ENCODE peak calls at places on chromosomes 13 and 19, in four cellular contexts. G is left ventricle myocardium inferior, P is RWPE1, V is uterus. K is an unnamed sample.

GRCh38 chr13:98937911-98938381 is 39.9 kb downstream of the DOCK9 start:
- DNase-seq in G (no peak), P (no peak), V (no peak), K (no peak)

GRCh38 chr13:110287031-110287828 is 19.7 kb downstream of the COL4A1 start:
- DNase-seq in G (no peak), P (no peak), V (no peak), K (no peak)

GRCh38 chr13:99385161-99385560 is 78.0 kb upstream of the GPR183 start:
- DNase-seq in G (no peak), P (no peak), V (no peak), K (no peak)

GRCh38 chr19:30227661-30228112 is 144.5 kb upstream of the ZNF536 start:
- DNase-seq in G (peak), P (peak), V (no peak), K (no peak)

GRCh38 chr13:50393641-50394040 is 378.4 kb downstream of the KCNRG start:
- DNase-seq in G (peak), P (no peak), V (no peak), K (peak)

GRCh38 chr13:74765955-74766354 is 631.8 kb upstream of the KLF12 start:
- DNase-seq in G (no peak), P (no peak), V (no peak), K (no peak)

GRCh38 chr13:101416181-101417042 is at the start of gene NALCN:
- DNase-seq in G (peak), P (peak), V (no peak), K (no peak)

GRCh38 chr13:109652536-109652935 is 133.8 kb downstream of the IRS2 start:
- DNase-seq in G (no peak), P (no peak), V (no peak), K (no peak)

GRCh38 chr13:30679483-30680330 is 55.6 kb upstream of the ALOX5AP start:
- DNase-seq in G (no peak), P (peak), V (no peak), K (no peak)

GRCh38 chr13:61045197-61045596 is 370.5 kb downstream of the PCDH20 start:
- DNase-seq in G (no peak), P (no peak), V (no peak), K (no peak)

GRCh38 chr19:10554760-10555612 is 10.8 kb downstream of the KRI1 start:
- DNase-seq in G (no peak), P (peak), V (no peak), K (no peak)

GRCh38 chr13:23859455-23859854 is 29.7 kb downstream of the MIPEP start:
- DNase-seq in G (no peak), P (no peak), V (no peak), K (no peak)

GRCh38 chr19:3692141-3693029 is 7.9 kb downstream of the PIP5K1C start:
- DNase-seq in G (no peak), P (no peak), V (no peak), K (no peak)

GRCh38 chr13:24251525-24251924 is 57.9 kb upstream of the C1QTNF9 start:
- DNase-seq in G (no peak), P (no peak), V (no peak), K (no peak)

GRCh38 chr13:22278336-22278929 is 607.6 kb downstream of the FGF9 start:
- DNase-seq in G (peak), P (peak), V (peak), K (peak)

GRCh38 chr13:79194272-79194671 is 211.8 kb downstream of the RBM26 start:
- DNase-seq in G (no peak), P (no peak), V (no peak), K (no peak)

GRCh38 chr19:55253842-55254624 is 4.8 kb downstream of the PPP6R1 start:
- DNase-seq in G (no peak), P (no peak), V (no peak), K (no peak)

GRCh38 chr19:32651729-32652140 is 23.2 kb downstream of the ANKRD27 start:
- DNase-seq in G (peak), P (no peak), V (no peak), K (peak)

GRCh38 chr13:94710881-94711560 is 1.3 kb downstream of the SOX21 start:
- DNase-seq in G (no peak), P (peak), V (no peak), K (no peak)

GRCh38 chr13:33373624-33374023 is 88.1 kb upstream of the STARD13 start:
- DNase-seq in G (no peak), P (no peak), V (no peak), K (no peak)

GRCh38 chr19:43799502-43800142 is 2.6 kb downstream of the LYPD5 start:
- DNase-seq in G (no peak), P (no peak), V (no peak), K (no peak)

GRCh38 chr13:50244913-50245574 is 229.8 kb downstream of the KCNRG start:
- DNase-seq in G (no peak), P (peak), V (no peak), K (no peak)

GRCh38 chr19:37691881-37692504 is 27.6 kb downstream of the ZNF607 start:
- DNase-seq in G (peak), P (peak), V (peak), K (peak)

GRCh38 chr13:43908156-43909126 is 28.7 kb downstream of the LACC1 start:
- DNase-seq in G (no peak), P (peak), V (no peak), K (no peak)

GRCh38 chr19:50008532-50008931 is 16.6 kb downstream of the VRK3 start:
- DNase-seq in G (peak), P (no peak), V (no peak), K (no peak)

GRCh38 chr13:93652942-93653341 is 426.3 kb downstream of the GPC6 start:
- DNase-seq in G (no peak), P (no peak), V (no peak), K (no peak)

GRCh38 chr19:48247212-48247611 is 8.5 kb downstream of the CARD8 start:
- DNase-seq in G (no peak), P (no peak), V (no peak), K (no peak)

GRCh38 chr13:98557934-98558630 is 18.8 kb downstream of the STK24 start:
- DNase-seq in G (no peak), P (no peak), V (no peak), K (no peak)

GRCh38 chr19:16199275-16199932 is 1.7 kb downstream of the AP1M1 start:
- DNase-seq in G (no peak), P (no peak), V (no peak), K (no peak)

GRCh38 chr13:35771898-35772297 is 295.4 kb upstream of the MAB21L1 start:
- DNase-seq in G (no peak), P (peak), V (no peak), K (no peak)

GRCh38 chr13:22945321-22946226 is 235.2 kb upstream of the SGCG start:
- DNase-seq in G (no peak), P (no peak), V (no peak), K (no peak)

GRCh38 chr19:43533546-43534304 is 737 bp downstream of the ZNF575 start:
- DNase-seq in G (peak), P (peak), V (peak), K (peak)

GRCh38 chr13:58933475-58933874 is 1230.3 kb downstream of the DIAPH3 start:
- DNase-seq in G (no peak), P (no peak), V (no peak), K (no peak)

GRCh38 chr13:39462456-39462855 is 140.5 kb downstream of the LHFPL6 start:
- DNase-seq in G (no peak), P (no peak), V (no peak), K (no peak)

GRCh38 chr19:52689804-52690394 is 44.9 kb downstream of the ZNF611 start:
- DNase-seq in G (peak), P (peak), V (peak), K (peak)

GRCh38 chr19:52690395-52691214 is 44.2 kb downstream of the ZNF611 start:
- DNase-seq in G (peak), P (peak), V (peak), K (peak)

GRCh38 chr19:52692431-52693008 is 42.3 kb downstream of the ZNF611 start:
- DNase-seq in G (no peak), P (no peak), V (no peak), K (no peak)

GRCh38 chr19:52691737-52692136 is 43.1 kb downstream of the ZNF611 start:
- DNase-seq in G (no peak), P (no peak), V (no peak), K (no peak)

DNA sequence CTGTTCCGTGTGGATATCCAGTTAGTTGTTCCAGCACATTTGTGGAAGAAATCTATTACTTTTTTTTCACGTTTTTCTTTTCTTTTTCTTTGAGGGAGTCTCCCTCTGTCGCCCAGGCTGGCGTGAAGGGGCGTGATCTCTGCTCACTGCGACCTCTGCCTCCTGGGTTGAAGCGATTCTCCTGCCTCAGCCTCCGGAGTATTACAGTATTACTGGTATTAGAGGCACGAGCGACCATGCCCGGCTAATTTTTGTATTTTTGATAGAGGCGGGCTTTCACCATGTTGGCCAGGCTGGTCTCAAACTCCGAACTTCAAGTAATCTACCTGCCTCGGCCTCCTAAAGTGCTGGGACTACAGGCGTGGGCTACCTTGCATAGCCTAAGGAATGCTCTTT is 43.6 kb downstream of the ZNF611 start:
- DNase-seq in G (peak), P (no peak), V (no peak), K (no peak)
- H3K27ac ChIP-seq in G (peak), P (peak), V (peak), K (peak)

GRCh38 chr19:27870293-27870692 is 1342.7 kb downstream of the UQCRFS1 start:
- DNase-seq in G (no peak), P (no peak), V (no peak), K (no peak)
- H3K27ac ChIP-seq in G (no peak), P (no peak), V (no peak), K (no peak)

DNA sequence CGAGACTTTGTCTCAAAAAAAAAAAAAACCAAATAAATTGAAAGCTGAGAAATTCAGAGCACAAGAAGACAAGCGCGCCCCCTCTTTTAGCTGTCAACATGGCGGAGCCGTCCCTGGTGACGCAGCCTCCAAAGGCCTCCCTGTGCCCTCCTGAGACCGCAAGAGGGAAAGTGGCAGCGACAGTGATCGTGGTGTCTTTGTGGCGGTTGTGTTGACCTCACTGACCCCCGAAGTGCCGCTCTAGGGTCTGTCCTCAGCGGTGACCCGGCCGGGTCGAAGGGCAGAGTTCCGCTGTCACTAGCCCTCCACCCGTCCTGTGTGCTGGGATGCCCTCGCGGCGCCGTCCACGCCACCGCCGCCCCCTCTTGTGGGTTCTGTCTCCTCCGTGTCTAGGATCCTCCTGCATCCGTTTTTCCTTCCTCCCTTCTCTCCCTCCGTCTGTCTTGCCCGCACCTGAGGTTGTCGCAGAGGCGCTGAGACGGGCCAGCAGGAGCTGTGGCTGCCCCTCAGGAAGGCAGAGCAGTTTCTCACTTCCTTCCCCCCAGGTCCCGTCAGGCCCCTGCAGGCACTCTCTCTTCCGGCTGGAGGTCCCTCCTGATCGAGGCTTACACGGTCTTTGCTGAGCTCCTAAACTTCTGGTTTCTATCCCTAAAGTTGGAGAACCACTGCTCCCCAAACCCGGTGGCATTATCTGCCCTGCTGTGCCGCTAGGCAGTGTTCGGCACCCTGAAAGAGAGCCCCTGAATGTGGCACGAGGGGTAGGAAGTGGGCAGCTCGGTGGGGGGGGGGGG is 7.2 kb downstream of the UHRF1 start:
- DNase-seq in G (no peak), P (no peak), V (no peak), K (no peak)
- H3K27ac ChIP-seq in G (no peak), P (peak), V (no peak), K (no peak)

GRCh38 chr13:40706439-40706838 is 40.0 kb upstream of the FOXO1 start:
- DNase-seq in G (no peak), P (no peak), V (no peak), K (no peak)
- H3K27ac ChIP-seq in G (no peak), P (no peak), V (no peak), K (no peak)

GRCh38 chr19:6825076-6825774 is 52.7 kb downstream of the VAV1 start:
- DNase-seq in G (no peak), P (no peak), V (no peak), K (no peak)
- H3K27ac ChIP-seq in G (no peak), P (no peak), V (no peak), K (no peak)

DNA sequence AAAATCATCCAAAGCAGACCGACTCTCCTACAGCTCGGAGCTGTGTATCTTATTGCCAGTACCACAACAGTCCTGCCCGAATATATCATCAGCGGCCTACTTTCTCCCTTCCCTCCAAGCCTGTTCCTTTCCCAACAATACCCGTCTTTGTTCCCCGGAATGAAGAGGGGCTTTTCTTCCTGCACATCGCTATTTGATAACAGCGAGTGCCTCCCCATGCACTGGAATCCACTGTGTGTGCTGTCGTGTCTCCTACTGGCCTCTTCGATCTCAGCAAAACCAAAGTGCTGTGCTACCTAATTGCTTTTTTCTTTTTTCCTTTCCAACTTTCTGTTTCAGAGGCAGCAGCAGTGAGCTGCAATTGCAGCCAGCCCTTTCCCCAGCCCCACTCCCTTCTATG is 43.5 kb downstream of the EFNB2 start:
- DNase-seq in G (no peak), P (no peak), V (no peak), K (no peak)
- H3K27ac ChIP-seq in G (peak), P (no peak), V (peak), K (peak)